ENCODE peak calls at places on chromosome 18, in nine cellular contexts. B, E, O, Z, U, X, I, T and P are unnamed samples. For H3K4me1 and H3K9me3, the result is how much of the 10 kb centered on the place peaks cover.

GRCh38 chr18:8801263-8801901 is 96.0 kb downstream of the MTCL1 start:
- DNase-seq in X (peak), E (no peak), I (no peak), U (peak), Z (no peak), T (no peak), B (no peak), O (no peak), P (no peak)

GRCh38 chr18:36086186-36086585 is 18.8 kb upstream of the RPRD1A start:
- DNase-seq in T (no peak), B (no peak), U (no peak), X (no peak), O (no peak), I (no peak), E (no peak), Z (no peak), P (no peak)

GRCh38 chr18:7457276-7457675 is 109.8 kb upstream of the PTPRM start:
- DNase-seq in T (no peak), B (no peak), I (no peak), O (no peak), E (no peak), U (no peak), Z (no peak), X (no peak), P (no peak)

GRCh38 chr18:35045121-35045520 is 3.9 kb downstream of the MAPRE2 start:
- DNase-seq in U (peak), T (no peak), B (no peak), Z (no peak), O (no peak), I (no peak), X (no peak), E (no peak), P (peak)

GRCh38 chr18:25736516-25736915 is 353.9 kb downstream of the SS18 start:
- DNase-seq in I (no peak), T (no peak), Z (no peak), B (no peak), U (no peak), E (no peak), O (no peak), X (no peak), P (no peak)

GRCh38 chr18:31721596-31721995 is 37.2 kb upstream of the B4GALT6 start:
- DNase-seq in Z (no peak), X (no peak), T (no peak), O (no peak), I (no peak), U (no peak), E (no peak), B (no peak), P (no peak)

GRCh38 chr18:23667114-23667513 is 4.4 kb upstream of the ANKRD29 start:
- DNase-seq in I (no peak), O (no peak), T (no peak), E (no peak), U (no peak), X (no peak), Z (no peak), B (no peak), P (no peak)

GRCh38 chr18:27135504-27136207 is 49.5 kb downstream of the CHST9 start:
- DNase-seq in I (no peak), T (no peak), E (no peak), X (no peak), U (no peak), O (no peak), Z (no peak), B (no peak), P (no peak)

GRCh38 chr18:59646228-59646945 is 50.8 kb downstream of the CCBE1 start:
- DNase-seq in E (no peak), U (no peak), X (no peak), T (no peak), Z (no peak), B (no peak), O (no peak), I (no peak), P (no peak)

GRCh38 chr18:76484749-76485387 is 10.2 kb downstream of the ZNF516 start:
- DNase-seq in O (no peak), U (no peak), B (no peak), E (no peak), I (no peak), Z (no peak), X (no peak), T (no peak), P (no peak)
- H3K4me1 ChIP-seq in O (under half), U (under half), B (under half), E (under half), I (under half), Z (under half), X (under half), T (under half), P (under half)

GRCh38 chr18:71221405-71221804 is 932.6 kb downstream of the SOCS6 start:
- DNase-seq in X (no peak), U (no peak), B (no peak), Z (no peak), O (no peak), T (no peak), I (no peak), E (no peak), P (no peak)

DNA sequence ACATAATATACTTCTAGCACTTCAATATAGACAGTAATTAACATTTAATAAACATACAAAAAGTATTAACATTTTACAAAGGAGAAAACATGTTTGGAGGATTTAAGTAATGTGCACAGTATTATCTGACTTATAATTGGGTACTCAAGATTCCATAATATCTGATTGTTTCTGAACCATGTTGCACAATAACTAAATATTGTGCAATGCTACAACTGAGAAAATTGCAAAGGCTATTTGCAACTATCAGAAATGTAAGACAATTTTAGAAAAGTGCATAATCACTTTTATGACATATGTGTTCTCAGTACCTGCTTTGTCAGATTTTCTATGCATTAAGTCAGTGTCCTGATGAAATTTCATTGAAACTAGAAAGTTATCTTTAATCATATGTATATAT is 934.6 kb downstream of the SOCS6 start:
- DNase-seq in O (no peak), X (no peak), B (no peak), E (no peak), Z (no peak), U (no peak), T (no peak), I (no peak), P (no peak)
- H3K9me3 ChIP-seq in O (under half), X (under half), B (under half), E (under half), Z (under half), U (under half), T (under half), I (under half), P (under half)

DNA sequence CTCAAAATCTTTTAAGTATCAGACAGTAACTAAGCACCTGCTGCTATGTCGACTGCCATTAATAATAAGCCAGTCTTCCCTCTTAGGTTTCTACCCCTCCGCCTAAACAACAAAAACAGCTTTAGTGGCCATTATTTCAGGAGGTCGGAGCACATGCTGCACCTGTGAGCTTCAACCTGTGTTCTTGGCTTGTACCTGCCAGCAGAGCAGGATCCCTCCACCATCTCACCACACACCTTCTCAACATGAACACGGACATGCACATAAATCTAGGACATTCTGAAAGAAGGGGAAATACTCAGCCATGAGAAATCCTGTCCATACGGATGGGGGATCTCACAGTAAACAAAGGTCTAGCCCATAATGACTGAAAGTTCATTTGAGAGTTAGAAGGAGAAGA is 3.7 kb downstream of the CYB5A start:
- DNase-seq in U (no peak), B (no peak), O (no peak), T (no peak), I (no peak), Z (no peak), E (no peak), X (no peak), P (no peak)
- H3K4me1 ChIP-seq in U (under half), B (under half), O (under half), T (half or more), I (under half), Z (half or more), E (under half), X (under half), P (under half)

DNA sequence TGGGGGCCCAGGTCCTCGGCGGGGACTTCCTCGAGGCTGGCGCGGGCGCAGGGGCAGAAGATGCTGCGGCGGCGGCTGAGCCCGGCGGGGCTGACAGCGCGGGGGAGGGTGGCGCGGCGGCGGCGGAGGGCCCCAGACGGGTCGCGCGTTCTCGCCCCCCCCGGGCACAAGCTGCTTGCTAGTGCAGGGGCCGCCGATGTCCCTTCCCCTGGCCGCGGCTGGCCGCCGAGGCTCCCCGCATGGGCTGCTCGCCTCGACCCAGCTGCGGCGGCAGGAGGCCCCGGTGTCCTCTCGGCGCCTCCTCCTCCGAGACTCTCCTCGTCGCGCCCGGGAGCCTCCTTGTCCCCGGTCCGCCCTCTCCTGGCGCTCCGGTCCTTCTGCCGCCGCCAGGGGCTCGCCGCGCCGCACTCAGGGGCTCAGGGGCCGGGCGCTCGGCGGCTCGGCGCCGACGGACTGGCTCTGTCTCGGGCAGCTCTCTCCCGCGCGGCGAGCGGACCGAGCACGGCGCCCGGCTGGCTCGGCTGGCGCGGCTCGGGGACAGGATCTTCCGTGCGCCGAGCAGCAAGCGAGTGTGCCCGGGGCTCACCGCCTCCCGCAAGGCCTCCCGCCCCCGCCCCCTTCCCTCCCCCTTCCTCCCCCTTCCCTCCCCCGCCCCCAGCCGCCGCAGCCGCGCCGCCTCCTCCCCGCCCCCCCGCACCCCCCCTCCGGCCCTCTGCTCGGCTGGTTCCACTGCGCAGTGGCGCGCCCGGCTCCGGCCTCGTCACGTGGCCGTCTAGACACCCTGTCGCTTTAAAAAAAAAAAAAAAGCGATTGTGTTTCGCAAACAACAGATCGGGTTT is 902 bp upstream of the SMAD7 start:
- DNase-seq in O (peak), Z (peak), I (peak), E (peak), B (peak), X (no peak), T (peak), U (peak), P (peak)
- H3K9me3 ChIP-seq in O (under half), Z (under half), I (under half), E (under half), B (under half), X (under half), T (under half), U (under half), P (under half)

DNA sequence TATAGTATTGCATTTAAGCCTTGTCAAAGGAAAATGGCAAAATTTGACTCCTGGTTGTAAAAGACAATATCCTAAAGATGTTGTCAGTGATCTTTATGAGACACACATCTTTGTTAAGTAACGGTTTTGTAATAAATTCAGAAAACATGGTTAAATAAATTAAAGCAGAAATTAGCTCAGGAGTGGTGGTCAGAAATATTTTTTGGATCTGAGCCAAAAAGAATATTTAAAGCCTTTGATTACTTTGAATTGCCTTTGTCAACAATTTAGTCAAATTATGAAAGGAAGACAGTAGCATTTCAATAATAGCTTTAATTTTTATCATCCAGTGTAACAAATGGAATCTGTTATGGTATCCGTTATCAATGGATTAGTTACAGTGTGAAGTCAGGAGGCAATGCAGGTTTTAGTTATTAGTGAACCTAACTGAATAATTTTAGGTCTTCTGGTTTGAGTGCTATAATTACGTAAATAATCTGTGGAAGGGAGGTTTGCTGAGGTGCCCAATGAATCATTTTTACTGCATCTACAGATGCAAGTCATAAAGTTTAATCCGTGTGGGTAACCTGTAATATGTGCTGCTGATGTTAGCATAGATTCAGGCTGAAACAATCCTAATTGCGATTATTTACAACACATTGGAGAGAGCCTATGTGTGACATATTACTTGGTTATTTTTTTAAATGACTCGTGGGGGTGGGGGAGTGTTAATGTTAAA is 42.7 kb downstream of the SMAD4 start:
- DNase-seq in B (no peak), O (no peak), I (no peak), Z (no peak), U (no peak), E (no peak), X (no peak), T (no peak), P (no peak)
- H3K4me1 ChIP-seq in B (under half), O (under half), I (under half), Z (under half), U (under half), E (under half), X (under half), T (under half), P (under half)

GRCh38 chr18:78635093-78635800 is 344.4 kb upstream of the SALL3 start:
- DNase-seq in E (no peak), O (no peak), I (no peak), Z (no peak), U (no peak), X (no peak), B (no peak), T (no peak), P (no peak)

GRCh38 chr18:78636260-78636659 is 343.4 kb upstream of the SALL3 start:
- DNase-seq in B (no peak), X (no peak), T (no peak), I (no peak), E (no peak), O (no peak), U (no peak), Z (no peak), P (no peak)

GRCh38 chr18:78638889-78639596 is 340.6 kb upstream of the SALL3 start:
- DNase-seq in B (no peak), T (peak), U (no peak), X (no peak), E (no peak), I (no peak), Z (no peak), O (no peak), P (no peak)

GRCh38 chr18:78639597-78639950 is 340.0 kb upstream of the SALL3 start:
- DNase-seq in T (no peak), E (no peak), Z (no peak), X (no peak), B (no peak), I (no peak), O (no peak), U (no peak), P (no peak)

GRCh38 chr18:78637442-78638402 is 341.9 kb upstream of the SALL3 start:
- DNase-seq in B (no peak), E (no peak), O (no peak), U (no peak), X (no peak), T (no peak), I (no peak), Z (no peak), P (no peak)
- H3K9me3 ChIP-seq in B (under half), E (under half), O (under half), U (under half), X (under half), T (under half), I (under half), Z (under half), P (under half)

DNA sequence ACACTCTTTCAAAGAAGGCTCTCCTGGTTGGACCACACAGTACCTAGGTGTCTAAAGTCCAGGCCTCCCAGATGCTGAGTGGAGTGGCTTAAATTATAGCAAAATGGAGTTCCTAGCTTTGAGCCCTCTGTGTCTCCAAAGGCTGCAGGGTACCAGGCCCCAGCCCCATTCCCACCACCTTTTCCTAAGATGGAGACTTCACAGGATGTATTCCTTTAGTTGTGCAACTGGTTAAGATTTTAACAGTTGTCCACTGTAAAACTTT is 4.9 kb downstream of the SMAD7 start:
- DNase-seq in B (no peak), O (no peak), Z (no peak), I (no peak), U (no peak), E (no peak), X (no peak), T (no peak), P (no peak)
- H3K4me1 ChIP-seq in B (under half), O (under half), Z (half or more), I (under half), U (half or more), E (half or more), X (half or more), T (half or more), P (half or more)

DNA sequence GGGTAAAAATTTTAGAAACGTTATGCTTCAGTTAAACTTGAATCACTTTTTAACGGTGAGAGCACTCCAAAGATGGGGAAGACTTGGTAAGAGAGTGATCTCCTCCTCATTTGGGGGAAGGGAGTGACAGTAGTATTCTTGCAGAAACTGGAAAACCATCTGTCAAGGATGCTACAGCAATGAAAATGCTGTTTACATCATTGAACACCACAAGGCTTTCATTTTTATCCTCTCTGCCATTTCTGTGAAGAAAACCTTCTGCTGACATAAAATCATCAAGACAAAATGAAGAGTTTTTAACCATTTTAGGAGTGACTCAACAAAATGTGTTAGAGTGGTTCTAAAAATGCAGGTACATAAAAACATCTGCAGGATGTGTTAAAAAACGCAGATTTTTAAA is 38.1 kb downstream of the CDH2 start:
- DNase-seq in O (no peak), Z (no peak), X (no peak), B (no peak), I (no peak), U (no peak), T (no peak), E (no peak), P (no peak)
- H3K9me3 ChIP-seq in O (under half), Z (under half), X (under half), B (under half), I (under half), U (under half), T (under half), E (under half), P (under half)

GRCh38 chr18:57433492-57434176 is 1.5 kb upstream of the ONECUT2 start:
- DNase-seq in Z (no peak), E (no peak), I (no peak), U (no peak), B (no peak), X (no peak), T (no peak), O (peak), P (no peak)
- H3K4me1 ChIP-seq in Z (under half), E (under half), I (under half), U (under half), B (under half), X (under half), T (under half), O (under half), P (under half)

DNA sequence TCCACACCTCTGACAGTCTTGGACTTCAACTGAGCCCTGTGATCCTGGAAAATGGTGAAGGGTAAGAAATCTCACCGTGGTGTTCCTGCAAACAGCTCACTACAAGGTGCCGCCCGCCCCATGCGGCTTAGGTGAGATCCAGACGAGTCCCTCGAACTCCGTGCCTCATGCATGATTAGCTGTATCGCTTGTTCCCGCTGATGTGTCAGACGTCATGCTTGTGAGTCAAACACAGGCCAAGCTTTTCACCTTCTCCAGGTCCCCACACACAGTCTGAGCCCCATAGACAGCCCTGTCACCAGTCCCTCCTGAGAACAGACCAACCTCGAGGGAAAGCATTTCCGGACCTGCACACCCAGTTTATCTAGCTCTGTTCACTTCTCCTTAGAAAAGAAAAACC is 740.5 kb downstream of the GALR1 start:
- DNase-seq in T (no peak), O (no peak), B (no peak), X (no peak), I (no peak), E (no peak), Z (no peak), U (no peak), P (no peak)
- H3K9me3 ChIP-seq in T (under half), O (under half), B (under half), X (under half), I (under half), E (under half), Z (under half), U (under half), P (under half)